ENCODE peak calls at places on chromosomes 12 and 14, in nine cellular contexts. One of them, this sample, is unnamed.

GRCh38 chr12:52440821-52441319 is 6.7 kb upstream of the KRT75 start:
- DNase-seq in mucosa of descending colon: no peak
- DNase-seq in GM04504: peak; percentile 32
- DNase-seq in stimulated activated CD8-positive, alpha-beta memory T cell treated with anti-CD3 and anti-CD28 coated beads, Interleukin-4, amount 100 ng/mL, for 24 hours: no peak
- DNase-seq in NCI-H1092 treated with DMSO at 0.1 percent for 48 hours: no peak
- DNase-seq in activated T-cell treated with anti-CD3 and anti-CD28 coated beads, Interleukin-2, amount 50 U/mL, for 4 hours: no peak
- DNase-seq in transverse colon: no peak
- DNase-seq in fibroblast of lung: no peak
- DNase-seq in 8988T: no peak
- DNase-seq in this sample: no peak

GRCh38 chr14:62079035-62079434 is 316.8 kb downstream of the SNAPC1 start:
- DNase-seq in transverse colon: no peak
- DNase-seq in GM04504: no peak
- DNase-seq in mucosa of descending colon: no peak
- DNase-seq in fibroblast of lung: no peak
- DNase-seq in stimulated activated CD8-positive, alpha-beta memory T cell treated with anti-CD3 and anti-CD28 coated beads, Interleukin-4, amount 100 ng/mL, for 24 hours: no peak
- DNase-seq in activated T-cell treated with anti-CD3 and anti-CD28 coated beads, Interleukin-2, amount 50 U/mL, for 4 hours: no peak
- DNase-seq in NCI-H1092 treated with DMSO at 0.1 percent for 48 hours: no peak
- DNase-seq in 8988T: no peak
- DNase-seq in this sample: no peak

GRCh38 chr14:77098470-77099353 is 654 bp downstream of the CIPC start:
- DNase-seq in GM04504: no peak
- DNase-seq in fibroblast of lung: no peak
- DNase-seq in mucosa of descending colon: peak; percentile 61
- DNase-seq in transverse colon: peak; percentile 59
- DNase-seq in NCI-H1092 treated with DMSO at 0.1 percent for 48 hours: peak; percentile 70
- DNase-seq in 8988T: peak; percentile 26
- DNase-seq in activated T-cell treated with anti-CD3 and anti-CD28 coated beads, Interleukin-2, amount 50 U/mL, for 4 hours: peak; percentile 12
- DNase-seq in stimulated activated CD8-positive, alpha-beta memory T cell treated with anti-CD3 and anti-CD28 coated beads, Interleukin-4, amount 100 ng/mL, for 24 hours: no peak
- DNase-seq in this sample: no peak

GRCh38 chr12:57124259-57124877 is 3.9 kb upstream of the LRP1 start:
- DNase-seq in GM04504: no peak
- DNase-seq in 8988T: no peak
- DNase-seq in activated T-cell treated with anti-CD3 and anti-CD28 coated beads, Interleukin-2, amount 50 U/mL, for 4 hours: peak; percentile 75
- DNase-seq in mucosa of descending colon: peak; percentile 91
- DNase-seq in fibroblast of lung: peak; percentile 79
- DNase-seq in NCI-H1092 treated with DMSO at 0.1 percent for 48 hours: peak; percentile 52
- DNase-seq in stimulated activated CD8-positive, alpha-beta memory T cell treated with anti-CD3 and anti-CD28 coated beads, Interleukin-4, amount 100 ng/mL, for 24 hours: peak; percentile 49
- DNase-seq in transverse colon: peak; percentile 84
- DNase-seq in this sample: peak; percentile 75

GRCh38 chr12:55060470-55060869 is 40.7 kb downstream of the NEUROD4 start:
- DNase-seq in GM04504: no peak
- DNase-seq in mucosa of descending colon: no peak
- DNase-seq in fibroblast of lung: no peak
- DNase-seq in activated T-cell treated with anti-CD3 and anti-CD28 coated beads, Interleukin-2, amount 50 U/mL, for 4 hours: no peak
- DNase-seq in transverse colon: no peak
- DNase-seq in NCI-H1092 treated with DMSO at 0.1 percent for 48 hours: no peak
- DNase-seq in stimulated activated CD8-positive, alpha-beta memory T cell treated with anti-CD3 and anti-CD28 coated beads, Interleukin-4, amount 100 ng/mL, for 24 hours: no peak
- DNase-seq in 8988T: no peak
- DNase-seq in this sample: no peak

GRCh38 chr12:69688021-69688420 is 11.1 kb downstream of the BEST3 start:
- DNase-seq in transverse colon: no peak
- DNase-seq in 8988T: no peak
- DNase-seq in GM04504: no peak
- DNase-seq in stimulated activated CD8-positive, alpha-beta memory T cell treated with anti-CD3 and anti-CD28 coated beads, Interleukin-4, amount 100 ng/mL, for 24 hours: no peak
- DNase-seq in activated T-cell treated with anti-CD3 and anti-CD28 coated beads, Interleukin-2, amount 50 U/mL, for 4 hours: no peak
- DNase-seq in fibroblast of lung: no peak
- DNase-seq in NCI-H1092 treated with DMSO at 0.1 percent for 48 hours: no peak
- DNase-seq in mucosa of descending colon: no peak
- DNase-seq in this sample: peak; percentile 11

GRCh38 chr12:87866602-87867292 is 162.5 kb downstream of the C12orf50 start:
- DNase-seq in mucosa of descending colon: no peak
- DNase-seq in transverse colon: no peak
- DNase-seq in stimulated activated CD8-positive, alpha-beta memory T cell treated with anti-CD3 and anti-CD28 coated beads, Interleukin-4, amount 100 ng/mL, for 24 hours: no peak
- DNase-seq in activated T-cell treated with anti-CD3 and anti-CD28 coated beads, Interleukin-2, amount 50 U/mL, for 4 hours: no peak
- DNase-seq in 8988T: no peak
- DNase-seq in NCI-H1092 treated with DMSO at 0.1 percent for 48 hours: no peak
- DNase-seq in fibroblast of lung: peak; percentile 38
- DNase-seq in GM04504: no peak
- DNase-seq in this sample: no peak

GRCh38 chr12:64912501-64912900 is 88.1 kb downstream of the TBC1D30 start:
- DNase-seq in NCI-H1092 treated with DMSO at 0.1 percent for 48 hours: no peak
- DNase-seq in GM04504: no peak
- DNase-seq in stimulated activated CD8-positive, alpha-beta memory T cell treated with anti-CD3 and anti-CD28 coated beads, Interleukin-4, amount 100 ng/mL, for 24 hours: no peak
- DNase-seq in fibroblast of lung: peak; percentile 56
- DNase-seq in activated T-cell treated with anti-CD3 and anti-CD28 coated beads, Interleukin-2, amount 50 U/mL, for 4 hours: no peak
- DNase-seq in transverse colon: no peak
- DNase-seq in 8988T: no peak
- DNase-seq in mucosa of descending colon: peak; percentile 2
- DNase-seq in this sample: no peak

GRCh38 chr12:67592228-67593011 is 56.1 kb upstream of the DYRK2 start:
- DNase-seq in NCI-H1092 treated with DMSO at 0.1 percent for 48 hours: no peak
- DNase-seq in activated T-cell treated with anti-CD3 and anti-CD28 coated beads, Interleukin-2, amount 50 U/mL, for 4 hours: no peak
- DNase-seq in transverse colon: no peak
- DNase-seq in 8988T: no peak
- DNase-seq in mucosa of descending colon: peak; percentile 51
- DNase-seq in GM04504: peak; percentile 64
- DNase-seq in stimulated activated CD8-positive, alpha-beta memory T cell treated with anti-CD3 and anti-CD28 coated beads, Interleukin-4, amount 100 ng/mL, for 24 hours: no peak
- DNase-seq in fibroblast of lung: peak; percentile 74
- DNase-seq in this sample: peak; percentile 4

GRCh38 chr12:26056335-26056734 is 68.5 kb downstream of the BHLHE41 start:
- DNase-seq in activated T-cell treated with anti-CD3 and anti-CD28 coated beads, Interleukin-2, amount 50 U/mL, for 4 hours: no peak
- DNase-seq in fibroblast of lung: peak; percentile 51
- DNase-seq in transverse colon: no peak
- DNase-seq in mucosa of descending colon: peak; percentile 19
- DNase-seq in GM04504: no peak
- DNase-seq in NCI-H1092 treated with DMSO at 0.1 percent for 48 hours: no peak
- DNase-seq in 8988T: no peak
- DNase-seq in stimulated activated CD8-positive, alpha-beta memory T cell treated with anti-CD3 and anti-CD28 coated beads, Interleukin-4, amount 100 ng/mL, for 24 hours: no peak
- DNase-seq in this sample: no peak

GRCh38 chr12:76711241-76711640 is 52.7 kb upstream of the ZDHHC17 start:
- DNase-seq in NCI-H1092 treated with DMSO at 0.1 percent for 48 hours: no peak
- DNase-seq in fibroblast of lung: no peak
- DNase-seq in stimulated activated CD8-positive, alpha-beta memory T cell treated with anti-CD3 and anti-CD28 coated beads, Interleukin-4, amount 100 ng/mL, for 24 hours: no peak
- DNase-seq in GM04504: no peak
- DNase-seq in mucosa of descending colon: no peak
- DNase-seq in transverse colon: no peak
- DNase-seq in 8988T: no peak
- DNase-seq in activated T-cell treated with anti-CD3 and anti-CD28 coated beads, Interleukin-2, amount 50 U/mL, for 4 hours: no peak
- DNase-seq in this sample: no peak

GRCh38 chr12:132196038-132196872 is 52.0 kb downstream of the NOC4L start:
- DNase-seq in mucosa of descending colon: no peak
- DNase-seq in fibroblast of lung: no peak
- DNase-seq in stimulated activated CD8-positive, alpha-beta memory T cell treated with anti-CD3 and anti-CD28 coated beads, Interleukin-4, amount 100 ng/mL, for 24 hours: no peak
- DNase-seq in 8988T: no peak
- DNase-seq in transverse colon: no peak
- DNase-seq in NCI-H1092 treated with DMSO at 0.1 percent for 48 hours: peak; percentile 13
- DNase-seq in activated T-cell treated with anti-CD3 and anti-CD28 coated beads, Interleukin-2, amount 50 U/mL, for 4 hours: no peak
- DNase-seq in GM04504: no peak
- DNase-seq in this sample: no peak

GRCh38 chr12:24562761-24563392 is 386.0 kb downstream of the BCAT1 start:
- DNase-seq in 8988T: peak; percentile 20
- DNase-seq in mucosa of descending colon: peak; percentile 6
- DNase-seq in fibroblast of lung: peak; percentile 67
- DNase-seq in transverse colon: peak; percentile 16
- DNase-seq in GM04504: no peak
- DNase-seq in NCI-H1092 treated with DMSO at 0.1 percent for 48 hours: peak; percentile 37
- DNase-seq in stimulated activated CD8-positive, alpha-beta memory T cell treated with anti-CD3 and anti-CD28 coated beads, Interleukin-4, amount 100 ng/mL, for 24 hours: no peak
- DNase-seq in activated T-cell treated with anti-CD3 and anti-CD28 coated beads, Interleukin-2, amount 50 U/mL, for 4 hours: no peak
- DNase-seq in this sample: peak; percentile 45

GRCh38 chr14:24924544-24924943 is 125.4 kb downstream of the STXBP6 start:
- DNase-seq in 8988T: no peak
- DNase-seq in GM04504: no peak
- DNase-seq in activated T-cell treated with anti-CD3 and anti-CD28 coated beads, Interleukin-2, amount 50 U/mL, for 4 hours: no peak
- DNase-seq in mucosa of descending colon: no peak
- DNase-seq in NCI-H1092 treated with DMSO at 0.1 percent for 48 hours: no peak
- DNase-seq in fibroblast of lung: no peak
- DNase-seq in transverse colon: no peak
- DNase-seq in stimulated activated CD8-positive, alpha-beta memory T cell treated with anti-CD3 and anti-CD28 coated beads, Interleukin-4, amount 100 ng/mL, for 24 hours: no peak
- DNase-seq in this sample: no peak

GRCh38 chr12:13982010-13982409 is 608 bp upstream of the GRIN2B start:
- DNase-seq in transverse colon: peak; percentile 15
- DNase-seq in stimulated activated CD8-positive, alpha-beta memory T cell treated with anti-CD3 and anti-CD28 coated beads, Interleukin-4, amount 100 ng/mL, for 24 hours: no peak
- DNase-seq in fibroblast of lung: no peak
- DNase-seq in mucosa of descending colon: no peak
- DNase-seq in GM04504: no peak
- DNase-seq in NCI-H1092 treated with DMSO at 0.1 percent for 48 hours: no peak
- DNase-seq in 8988T: no peak
- DNase-seq in activated T-cell treated with anti-CD3 and anti-CD28 coated beads, Interleukin-2, amount 50 U/mL, for 4 hours: no peak
- DNase-seq in this sample: no peak